ENCODE peak calls at places on chromosomes 13 and 19, in five cellular contexts. U, D, S, O and L are unnamed samples.

GRCh38 chr13:45156565-45157361 is 36.5 kb downstream of the GTF2F2 start:
- DNase-seq in U (no peak), D (no peak), S (no peak), O (no peak), L (no peak)

GRCh38 chr19:52345162-52345561 is 9.1 kb downstream of the ZNF610 start:
- DNase-seq in U (no peak), D (no peak), S (no peak), O (no peak), L (no peak)

GRCh38 chr19:6577410-6578125 is 13.4 kb downstream of the CD70 start:
- DNase-seq in U (no peak), D (peak), S (peak), O (no peak), L (no peak)

GRCh38 chr13:46386996-46387851 is at the start of gene RUBCNL:
- DNase-seq in U (no peak), D (peak), S (peak), O (no peak), L (no peak)

GRCh38 chr13:112814905-112815585 is 125.2 kb downstream of the ATP11A start:
- DNase-seq in U (peak), D (no peak), S (no peak), O (no peak), L (no peak)

GRCh38 chr13:102978168-102978567 is 88.0 kb downstream of the SLC10A2 start:
- DNase-seq in U (no peak), D (no peak), S (no peak), O (no peak), L (no peak)

GRCh38 chr13:66076417-66076816 is 1153.7 kb downstream of the PCDH9 start:
- DNase-seq in U (no peak), D (no peak), S (no peak), O (no peak), L (peak)

GRCh38 chr13:75467009-75467728 is 14.8 kb downstream of the TBC1D4 start:
- DNase-seq in U (no peak), D (no peak), S (no peak), O (no peak), L (no peak)

GRCh38 chr19:703651-704446 is 4.9 kb upstream of the PALM start:
- DNase-seq in U (no peak), D (peak), S (peak), O (no peak), L (no peak)